ENCODE peak calls at places on chromosome 14, in ten cellular contexts. One of them, this sample, is unnamed. For H3K4me1, the result is how much of the 10 kb centered on the place peaks cover.

GRCh38 chr14:89428556-89429196 is 11.6 kb upstream of the FOXN3 start:
- DNase-seq in Caco-2: peak
- DNase-seq in left lung: no peak
- DNase-seq in osteoblast: no peak
- DNase-seq in fibroblast of lung: peak
- DNase-seq in A549: no peak
- DNase-seq in heart right ventricle: no peak
- DNase-seq in OCI-LY7: no peak
- DNase-seq in CD4-positive, alpha-beta memory T cell: no peak
- DNase-seq in stomach: no peak
- DNase-seq in this sample: peak

GRCh38 chr14:104194016-104194415 is 55.6 kb downstream of the KIF26A start:
- DNase-seq in Caco-2: no peak
- DNase-seq in left lung: no peak
- DNase-seq in osteoblast: no peak
- DNase-seq in fibroblast of lung: no peak
- DNase-seq in A549: no peak
- DNase-seq in heart right ventricle: no peak
- DNase-seq in OCI-LY7: no peak
- DNase-seq in CD4-positive, alpha-beta memory T cell: no peak
- DNase-seq in stomach: no peak
- DNase-seq in this sample: no peak

GRCh38 chr14:98119739-98120138 is 1152.3 kb downstream of the BCL11B start:
- DNase-seq in Caco-2: no peak
- DNase-seq in left lung: no peak
- DNase-seq in osteoblast: no peak
- DNase-seq in fibroblast of lung: no peak
- DNase-seq in A549: no peak
- DNase-seq in heart right ventricle: no peak
- DNase-seq in OCI-LY7: no peak
- DNase-seq in CD4-positive, alpha-beta memory T cell: no peak
- DNase-seq in stomach: no peak
- DNase-seq in this sample: no peak

GRCh38 chr14:86124328-86124727 is 594.4 kb downstream of the FLRT2 start:
- DNase-seq in Caco-2: no peak
- DNase-seq in left lung: no peak
- DNase-seq in osteoblast: no peak
- DNase-seq in fibroblast of lung: no peak
- DNase-seq in A549: no peak
- DNase-seq in heart right ventricle: no peak
- DNase-seq in OCI-LY7: no peak
- DNase-seq in CD4-positive, alpha-beta memory T cell: no peak
- DNase-seq in stomach: no peak
- DNase-seq in this sample: no peak

GRCh38 chr14:62692490-62693106 is 352.7 kb downstream of the KCNH5 start:
- DNase-seq in Caco-2: no peak
- DNase-seq in left lung: no peak
- DNase-seq in osteoblast: no peak
- DNase-seq in fibroblast of lung: peak
- DNase-seq in A549: no peak
- DNase-seq in heart right ventricle: no peak
- DNase-seq in OCI-LY7: no peak
- DNase-seq in CD4-positive, alpha-beta memory T cell: no peak
- DNase-seq in stomach: no peak
- DNase-seq in this sample: no peak

GRCh38 chr14:65173973-65174693 is 71.8 kb upstream of the MAX start:
- DNase-seq in Caco-2: no peak
- DNase-seq in left lung: no peak
- DNase-seq in osteoblast: no peak
- DNase-seq in fibroblast of lung: no peak
- DNase-seq in A549: no peak
- DNase-seq in heart right ventricle: no peak
- DNase-seq in OCI-LY7: no peak
- DNase-seq in CD4-positive, alpha-beta memory T cell: no peak
- DNase-seq in stomach: no peak
- DNase-seq in this sample: no peak

GRCh38 chr14:25116607-25117006 is 66.7 kb upstream of the STXBP6 start:
- DNase-seq in Caco-2: no peak
- DNase-seq in left lung: no peak
- DNase-seq in osteoblast: no peak
- DNase-seq in fibroblast of lung: no peak
- DNase-seq in A549: no peak
- DNase-seq in heart right ventricle: no peak
- DNase-seq in OCI-LY7: no peak
- DNase-seq in CD4-positive, alpha-beta memory T cell: no peak
- DNase-seq in stomach: no peak
- DNase-seq in this sample: no peak

GRCh38 chr14:38012056-38012455 is 195.6 kb upstream of the SSTR1 start:
- DNase-seq in Caco-2: no peak
- DNase-seq in left lung: no peak
- DNase-seq in osteoblast: no peak
- DNase-seq in fibroblast of lung: no peak
- DNase-seq in A549: no peak
- DNase-seq in heart right ventricle: no peak
- DNase-seq in OCI-LY7: peak
- DNase-seq in CD4-positive, alpha-beta memory T cell: no peak
- DNase-seq in stomach: no peak
- DNase-seq in this sample: no peak

GRCh38 chr14:21990116-21990515 is 316.5 kb upstream of the OR4E1 start:
- DNase-seq in Caco-2: no peak
- DNase-seq in left lung: no peak
- DNase-seq in osteoblast: no peak
- DNase-seq in fibroblast of lung: no peak
- DNase-seq in A549: no peak
- DNase-seq in heart right ventricle: no peak
- DNase-seq in OCI-LY7: peak
- DNase-seq in CD4-positive, alpha-beta memory T cell: no peak
- DNase-seq in stomach: no peak
- DNase-seq in this sample: no peak

GRCh38 chr14:91317381-91318313 is 73.1 kb upstream of the GPR68 start:
- DNase-seq in Caco-2: no peak
- DNase-seq in left lung: peak
- DNase-seq in osteoblast: no peak
- DNase-seq in fibroblast of lung: peak
- DNase-seq in A549: no peak
- DNase-seq in heart right ventricle: peak
- DNase-seq in OCI-LY7: peak
- DNase-seq in CD4-positive, alpha-beta memory T cell: peak
- DNase-seq in stomach: peak
- DNase-seq in this sample: peak

GRCh38 chr14:64510825-64511679 is 6.5 kb downstream of the ZBTB1 start:
- DNase-seq in Caco-2: peak
- DNase-seq in left lung: peak
- DNase-seq in osteoblast: peak
- DNase-seq in fibroblast of lung: peak
- DNase-seq in A549: peak
- DNase-seq in heart right ventricle: peak
- DNase-seq in OCI-LY7: peak
- DNase-seq in CD4-positive, alpha-beta memory T cell: peak
- DNase-seq in stomach: peak
- DNase-seq in this sample: no peak

GRCh38 chr14:53167602-53168328 is 14.6 kb upstream of the DDHD1 start:
- DNase-seq in Caco-2: no peak
- DNase-seq in left lung: no peak
- DNase-seq in osteoblast: no peak
- DNase-seq in fibroblast of lung: peak
- DNase-seq in A549: no peak
- DNase-seq in heart right ventricle: no peak
- DNase-seq in OCI-LY7: no peak
- DNase-seq in CD4-positive, alpha-beta memory T cell: no peak
- DNase-seq in stomach: no peak
- DNase-seq in this sample: no peak

GRCh38 chr14:84144166-84144565 is 1385.8 kb upstream of the FLRT2 start:
- DNase-seq in Caco-2: no peak
- DNase-seq in left lung: no peak
- DNase-seq in osteoblast: no peak
- DNase-seq in fibroblast of lung: no peak
- DNase-seq in A549: no peak
- DNase-seq in heart right ventricle: no peak
- DNase-seq in OCI-LY7: no peak
- DNase-seq in CD4-positive, alpha-beta memory T cell: no peak
- DNase-seq in stomach: no peak
- DNase-seq in this sample: no peak

GRCh38 chr14:98984027-98984718 is 287.8 kb downstream of the BCL11B start:
- DNase-seq in Caco-2: no peak
- DNase-seq in left lung: no peak
- DNase-seq in osteoblast: no peak
- DNase-seq in fibroblast of lung: no peak
- DNase-seq in A549: no peak
- DNase-seq in heart right ventricle: no peak
- DNase-seq in OCI-LY7: no peak
- DNase-seq in CD4-positive, alpha-beta memory T cell: no peak
- DNase-seq in stomach: no peak
- DNase-seq in this sample: no peak

GRCh38 chr14:25400607-25401206 is 350.8 kb upstream of the STXBP6 start:
- DNase-seq in Caco-2: peak
- DNase-seq in left lung: no peak
- DNase-seq in osteoblast: no peak
- DNase-seq in fibroblast of lung: peak
- DNase-seq in A549: no peak
- DNase-seq in heart right ventricle: peak
- DNase-seq in OCI-LY7: peak
- DNase-seq in CD4-positive, alpha-beta memory T cell: peak
- DNase-seq in stomach: peak
- DNase-seq in this sample: no peak

DNA sequence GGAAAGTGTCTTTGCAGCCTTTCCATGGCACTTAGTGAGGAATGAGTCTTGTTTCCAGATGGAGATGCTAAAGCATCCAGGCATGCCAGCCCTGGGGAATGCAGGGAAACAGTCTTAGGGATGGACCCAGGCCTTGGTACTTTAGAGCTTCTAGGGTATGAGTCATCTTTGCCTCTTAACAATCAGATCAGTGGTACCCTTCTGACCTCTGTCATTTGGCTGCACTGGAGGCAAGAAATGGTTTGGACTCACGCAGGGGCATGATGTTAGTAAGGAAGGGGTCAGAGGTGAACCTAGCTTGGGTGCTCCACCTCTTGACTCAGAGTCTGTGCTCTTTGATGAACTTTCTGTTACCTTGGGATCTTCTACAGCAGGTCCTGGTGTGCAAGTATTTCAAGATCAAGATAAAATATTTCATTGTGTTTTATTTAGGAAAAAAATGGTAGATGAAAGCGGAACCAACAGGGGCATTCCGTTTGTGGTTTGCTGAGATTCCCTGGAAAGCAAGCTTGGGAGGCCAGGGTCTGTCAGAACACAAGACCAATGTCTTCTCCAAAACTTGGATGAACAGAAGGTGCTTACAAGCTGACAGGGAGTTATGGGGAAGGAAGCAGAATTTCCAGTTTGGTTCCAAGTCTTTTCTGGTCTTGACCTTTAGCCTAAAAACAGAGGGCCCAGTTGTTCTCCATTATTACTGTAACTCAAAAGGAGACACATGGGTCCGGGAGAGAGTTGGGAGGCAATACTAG is 216.2 kb downstream of the ZFP36L1 start:
- DNase-seq in Caco-2: no peak
- DNase-seq in left lung: peak
- DNase-seq in osteoblast: peak
- DNase-seq in fibroblast of lung: peak
- DNase-seq in A549: peak
- DNase-seq in heart right ventricle: no peak
- DNase-seq in OCI-LY7: no peak
- DNase-seq in CD4-positive, alpha-beta memory T cell: no peak
- DNase-seq in stomach: no peak
- DNase-seq in this sample: no peak
- H3K4me1 ChIP-seq in Caco-2: under half
- H3K4me1 ChIP-seq in left lung: under half
- H3K4me1 ChIP-seq in osteoblast: under half
- H3K4me1 ChIP-seq in fibroblast of lung: under half
- H3K4me1 ChIP-seq in A549: under half
- H3K4me1 ChIP-seq in heart right ventricle: under half
- H3K4me1 ChIP-seq in OCI-LY7: under half
- H3K4me1 ChIP-seq in CD4-positive, alpha-beta memory T cell: under half
- H3K4me1 ChIP-seq in stomach: under half
- H3K4me1 ChIP-seq in this sample: under half

GRCh38 chr14:105424861-105425260 is 5.2 kb downstream of the MTA1 start:
- DNase-seq in Caco-2: no peak
- DNase-seq in left lung: no peak
- DNase-seq in osteoblast: peak
- DNase-seq in fibroblast of lung: no peak
- DNase-seq in A549: no peak
- DNase-seq in heart right ventricle: no peak
- DNase-seq in OCI-LY7: no peak
- DNase-seq in CD4-positive, alpha-beta memory T cell: no peak
- DNase-seq in stomach: no peak
- DNase-seq in this sample: no peak
- H3K4me1 ChIP-seq in Caco-2: under half
- H3K4me1 ChIP-seq in left lung: under half
- H3K4me1 ChIP-seq in osteoblast: under half
- H3K4me1 ChIP-seq in fibroblast of lung: under half
- H3K4me1 ChIP-seq in A549: under half
- H3K4me1 ChIP-seq in heart right ventricle: under half
- H3K4me1 ChIP-seq in OCI-LY7: under half
- H3K4me1 ChIP-seq in CD4-positive, alpha-beta memory T cell: under half
- H3K4me1 ChIP-seq in stomach: under half
- H3K4me1 ChIP-seq in this sample: under half

GRCh38 chr14:20456971-20457370 is 1.9 kb downstream of the APEX1 start:
- DNase-seq in Caco-2: no peak
- DNase-seq in left lung: no peak
- DNase-seq in osteoblast: no peak
- DNase-seq in fibroblast of lung: no peak
- DNase-seq in A549: no peak
- DNase-seq in heart right ventricle: no peak
- DNase-seq in OCI-LY7: no peak
- DNase-seq in CD4-positive, alpha-beta memory T cell: no peak
- DNase-seq in stomach: no peak
- DNase-seq in this sample: no peak
- H3K4me1 ChIP-seq in Caco-2: under half
- H3K4me1 ChIP-seq in left lung: under half
- H3K4me1 ChIP-seq in osteoblast: under half
- H3K4me1 ChIP-seq in fibroblast of lung: under half
- H3K4me1 ChIP-seq in A549: under half
- H3K4me1 ChIP-seq in heart right ventricle: under half
- H3K4me1 ChIP-seq in OCI-LY7: half or more
- H3K4me1 ChIP-seq in CD4-positive, alpha-beta memory T cell: half or more
- H3K4me1 ChIP-seq in stomach: half or more
- H3K4me1 ChIP-seq in this sample: under half

DNA sequence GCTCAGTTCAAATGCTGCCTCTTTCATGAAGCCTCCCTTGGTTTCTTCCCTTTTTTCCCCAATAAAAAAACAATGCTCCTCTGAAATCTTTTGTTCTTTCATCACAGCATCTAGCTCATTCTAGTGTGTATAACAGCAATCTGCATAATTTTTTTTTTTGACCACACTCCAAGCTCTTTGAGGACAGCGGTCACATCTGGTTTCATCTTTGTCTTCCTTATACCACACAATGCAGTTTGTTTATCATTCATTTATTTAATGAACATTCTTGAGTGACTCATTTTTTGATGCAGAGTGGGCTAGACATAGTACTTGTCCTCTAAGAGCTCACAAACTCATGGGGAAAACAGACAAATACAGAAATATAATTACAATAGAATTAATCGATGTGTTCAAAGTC is 7.3 kb downstream of the GNG2 start:
- DNase-seq in Caco-2: no peak
- DNase-seq in left lung: no peak
- DNase-seq in osteoblast: no peak
- DNase-seq in fibroblast of lung: no peak
- DNase-seq in A549: no peak
- DNase-seq in heart right ventricle: no peak
- DNase-seq in OCI-LY7: no peak
- DNase-seq in CD4-positive, alpha-beta memory T cell: peak
- DNase-seq in stomach: no peak
- DNase-seq in this sample: no peak
- H3K4me1 ChIP-seq in Caco-2: under half
- H3K4me1 ChIP-seq in left lung: under half
- H3K4me1 ChIP-seq in osteoblast: under half
- H3K4me1 ChIP-seq in fibroblast of lung: under half
- H3K4me1 ChIP-seq in A549: under half
- H3K4me1 ChIP-seq in heart right ventricle: under half
- H3K4me1 ChIP-seq in OCI-LY7: under half
- H3K4me1 ChIP-seq in CD4-positive, alpha-beta memory T cell: half or more
- H3K4me1 ChIP-seq in stomach: under half
- H3K4me1 ChIP-seq in this sample: under half

This sample was measured in upper lobe of right lung.